ENCODE peak calls at places on chromosomes 16 and 17, in eight cellular contexts. One of them, this sample, is unnamed.

GRCh38 chr16:30335598-30336474 is 19.3 kb downstream of the CD2BP2 start:
- DNase-seq in fibroblast of pulmonary artery: peak
- DNase-seq in GM19239: no peak
- DNase-seq in activated effector memory CD4-positive, alpha-beta T cell treated with anti-CD3 and anti-CD28 coated beads, Interleukin-2, amount 50 U/mL, for 16 hours: peak
- DNase-seq in activated CD4-positive, alpha-beta T cell treated with anti-CD3 and anti-CD28 coated beads, Interleukin-2, amount 10 ng/mL, durations not matched to agents 7 days and 5 days: peak
- DNase-seq in HTR-8/SVneo: no peak
- DNase-seq in Kasumi-1: no peak
- DNase-seq in aorta: no peak
- DNase-seq in this sample: no peak

GRCh38 chr16:61879306-61879705 is 156.9 kb downstream of the CDH8 start:
- DNase-seq in fibroblast of pulmonary artery: no peak
- DNase-seq in GM19239: no peak
- DNase-seq in activated effector memory CD4-positive, alpha-beta T cell treated with anti-CD3 and anti-CD28 coated beads, Interleukin-2, amount 50 U/mL, for 16 hours: no peak
- DNase-seq in activated CD4-positive, alpha-beta T cell treated with anti-CD3 and anti-CD28 coated beads, Interleukin-2, amount 10 ng/mL, durations not matched to agents 7 days and 5 days: no peak
- DNase-seq in HTR-8/SVneo: no peak
- DNase-seq in Kasumi-1: no peak
- DNase-seq in aorta: no peak
- DNase-seq in this sample: no peak

GRCh38 chr17:21294321-21295035 is 10.0 kb downstream of the MAP2K3 start:
- DNase-seq in fibroblast of pulmonary artery: no peak
- DNase-seq in GM19239: no peak
- DNase-seq in activated effector memory CD4-positive, alpha-beta T cell treated with anti-CD3 and anti-CD28 coated beads, Interleukin-2, amount 50 U/mL, for 16 hours: no peak
- DNase-seq in activated CD4-positive, alpha-beta T cell treated with anti-CD3 and anti-CD28 coated beads, Interleukin-2, amount 10 ng/mL, durations not matched to agents 7 days and 5 days: no peak
- DNase-seq in HTR-8/SVneo: no peak
- DNase-seq in Kasumi-1: no peak
- DNase-seq in aorta: no peak
- DNase-seq in this sample: no peak

GRCh38 chr17:76446449-76447231 is 6.3 kb downstream of the UBE2O start:
- DNase-seq in fibroblast of pulmonary artery: peak
- DNase-seq in GM19239: no peak
- DNase-seq in activated effector memory CD4-positive, alpha-beta T cell treated with anti-CD3 and anti-CD28 coated beads, Interleukin-2, amount 50 U/mL, for 16 hours: no peak
- DNase-seq in activated CD4-positive, alpha-beta T cell treated with anti-CD3 and anti-CD28 coated beads, Interleukin-2, amount 10 ng/mL, durations not matched to agents 7 days and 5 days: no peak
- DNase-seq in HTR-8/SVneo: peak
- DNase-seq in Kasumi-1: no peak
- DNase-seq in aorta: no peak
- DNase-seq in this sample: no peak

GRCh38 chr17:49955157-49955556 is 13.8 kb upstream of the DLX4 start:
- DNase-seq in fibroblast of pulmonary artery: no peak
- DNase-seq in GM19239: no peak
- DNase-seq in activated effector memory CD4-positive, alpha-beta T cell treated with anti-CD3 and anti-CD28 coated beads, Interleukin-2, amount 50 U/mL, for 16 hours: no peak
- DNase-seq in activated CD4-positive, alpha-beta T cell treated with anti-CD3 and anti-CD28 coated beads, Interleukin-2, amount 10 ng/mL, durations not matched to agents 7 days and 5 days: no peak
- DNase-seq in HTR-8/SVneo: no peak
- DNase-seq in Kasumi-1: no peak
- DNase-seq in aorta: no peak
- DNase-seq in this sample: no peak

GRCh38 chr16:81821422-81822128 is 42.5 kb downstream of the PLCG2 start:
- DNase-seq in fibroblast of pulmonary artery: no peak
- DNase-seq in GM19239: no peak
- DNase-seq in activated effector memory CD4-positive, alpha-beta T cell treated with anti-CD3 and anti-CD28 coated beads, Interleukin-2, amount 50 U/mL, for 16 hours: no peak
- DNase-seq in activated CD4-positive, alpha-beta T cell treated with anti-CD3 and anti-CD28 coated beads, Interleukin-2, amount 10 ng/mL, durations not matched to agents 7 days and 5 days: no peak
- DNase-seq in HTR-8/SVneo: no peak
- DNase-seq in Kasumi-1: peak
- DNase-seq in aorta: no peak
- DNase-seq in this sample: no peak

GRCh38 chr17:36671144-36671543 is 69.8 kb downstream of the MRM1 start:
- DNase-seq in fibroblast of pulmonary artery: no peak
- DNase-seq in GM19239: no peak
- DNase-seq in activated effector memory CD4-positive, alpha-beta T cell treated with anti-CD3 and anti-CD28 coated beads, Interleukin-2, amount 50 U/mL, for 16 hours: no peak
- DNase-seq in activated CD4-positive, alpha-beta T cell treated with anti-CD3 and anti-CD28 coated beads, Interleukin-2, amount 10 ng/mL, durations not matched to agents 7 days and 5 days: peak
- DNase-seq in HTR-8/SVneo: no peak
- DNase-seq in Kasumi-1: no peak
- DNase-seq in aorta: no peak
- DNase-seq in this sample: no peak

GRCh38 chr17:74387365-74388218 is 20.3 kb downstream of the GPR142 start:
- DNase-seq in fibroblast of pulmonary artery: no peak
- DNase-seq in GM19239: no peak
- DNase-seq in activated effector memory CD4-positive, alpha-beta T cell treated with anti-CD3 and anti-CD28 coated beads, Interleukin-2, amount 50 U/mL, for 16 hours: no peak
- DNase-seq in activated CD4-positive, alpha-beta T cell treated with anti-CD3 and anti-CD28 coated beads, Interleukin-2, amount 10 ng/mL, durations not matched to agents 7 days and 5 days: no peak
- DNase-seq in HTR-8/SVneo: no peak
- DNase-seq in Kasumi-1: no peak
- DNase-seq in aorta: no peak
- DNase-seq in this sample: no peak

GRCh38 chr17:6269474-6269873 is 165.4 kb downstream of the AIPL1 start:
- DNase-seq in fibroblast of pulmonary artery: peak
- DNase-seq in GM19239: peak
- DNase-seq in activated effector memory CD4-positive, alpha-beta T cell treated with anti-CD3 and anti-CD28 coated beads, Interleukin-2, amount 50 U/mL, for 16 hours: no peak
- DNase-seq in activated CD4-positive, alpha-beta T cell treated with anti-CD3 and anti-CD28 coated beads, Interleukin-2, amount 10 ng/mL, durations not matched to agents 7 days and 5 days: peak
- DNase-seq in HTR-8/SVneo: peak
- DNase-seq in Kasumi-1: no peak
- DNase-seq in aorta: no peak
- DNase-seq in this sample: peak

GRCh38 chr17:77404812-77405581 is 264.2 kb downstream of the SEC14L1 start:
- DNase-seq in fibroblast of pulmonary artery: peak
- DNase-seq in GM19239: peak
- DNase-seq in activated effector memory CD4-positive, alpha-beta T cell treated with anti-CD3 and anti-CD28 coated beads, Interleukin-2, amount 50 U/mL, for 16 hours: peak
- DNase-seq in activated CD4-positive, alpha-beta T cell treated with anti-CD3 and anti-CD28 coated beads, Interleukin-2, amount 10 ng/mL, durations not matched to agents 7 days and 5 days: peak
- DNase-seq in HTR-8/SVneo: peak
- DNase-seq in Kasumi-1: peak
- DNase-seq in aorta: peak
- DNase-seq in this sample: peak

GRCh38 chr16:13997933-13998332 is 73.2 kb upstream of the MRTFB start:
- DNase-seq in fibroblast of pulmonary artery: no peak
- DNase-seq in GM19239: peak
- DNase-seq in activated effector memory CD4-positive, alpha-beta T cell treated with anti-CD3 and anti-CD28 coated beads, Interleukin-2, amount 50 U/mL, for 16 hours: no peak
- DNase-seq in activated CD4-positive, alpha-beta T cell treated with anti-CD3 and anti-CD28 coated beads, Interleukin-2, amount 10 ng/mL, durations not matched to agents 7 days and 5 days: peak
- DNase-seq in HTR-8/SVneo: no peak
- DNase-seq in Kasumi-1: no peak
- DNase-seq in aorta: no peak
- DNase-seq in this sample: peak

GRCh38 chr17:6388416-6388815 is 46.5 kb downstream of the AIPL1 start:
- DNase-seq in fibroblast of pulmonary artery: no peak
- DNase-seq in GM19239: no peak
- DNase-seq in activated effector memory CD4-positive, alpha-beta T cell treated with anti-CD3 and anti-CD28 coated beads, Interleukin-2, amount 50 U/mL, for 16 hours: no peak
- DNase-seq in activated CD4-positive, alpha-beta T cell treated with anti-CD3 and anti-CD28 coated beads, Interleukin-2, amount 10 ng/mL, durations not matched to agents 7 days and 5 days: no peak
- DNase-seq in HTR-8/SVneo: no peak
- DNase-seq in Kasumi-1: no peak
- DNase-seq in aorta: no peak
- DNase-seq in this sample: no peak

GRCh38 chr16:49918257-49918656 is 62.3 kb upstream of the ZNF423 start:
- DNase-seq in fibroblast of pulmonary artery: no peak
- DNase-seq in GM19239: no peak
- DNase-seq in activated effector memory CD4-positive, alpha-beta T cell treated with anti-CD3 and anti-CD28 coated beads, Interleukin-2, amount 50 U/mL, for 16 hours: no peak
- DNase-seq in activated CD4-positive, alpha-beta T cell treated with anti-CD3 and anti-CD28 coated beads, Interleukin-2, amount 10 ng/mL, durations not matched to agents 7 days and 5 days: no peak
- DNase-seq in HTR-8/SVneo: no peak
- DNase-seq in Kasumi-1: no peak
- DNase-seq in aorta: no peak
- DNase-seq in this sample: no peak

GRCh38 chr17:19398301-19399181 is 11.6 kb upstream of the MFAP4 start:
- DNase-seq in fibroblast of pulmonary artery: peak
- DNase-seq in GM19239: no peak
- DNase-seq in activated effector memory CD4-positive, alpha-beta T cell treated with anti-CD3 and anti-CD28 coated beads, Interleukin-2, amount 50 U/mL, for 16 hours: peak
- DNase-seq in activated CD4-positive, alpha-beta T cell treated with anti-CD3 and anti-CD28 coated beads, Interleukin-2, amount 10 ng/mL, durations not matched to agents 7 days and 5 days: no peak
- DNase-seq in HTR-8/SVneo: peak
- DNase-seq in Kasumi-1: peak
- DNase-seq in aorta: peak
- DNase-seq in this sample: peak

GRCh38 chr17:28812980-28813377 is 29.6 kb downstream of the FAM222B start:
- DNase-seq in fibroblast of pulmonary artery: peak
- DNase-seq in GM19239: no peak
- DNase-seq in activated effector memory CD4-positive, alpha-beta T cell treated with anti-CD3 and anti-CD28 coated beads, Interleukin-2, amount 50 U/mL, for 16 hours: no peak
- DNase-seq in activated CD4-positive, alpha-beta T cell treated with anti-CD3 and anti-CD28 coated beads, Interleukin-2, amount 10 ng/mL, durations not matched to agents 7 days and 5 days: no peak
- DNase-seq in HTR-8/SVneo: no peak
- DNase-seq in Kasumi-1: no peak
- DNase-seq in aorta: no peak
- DNase-seq in this sample: peak

GRCh38 chr16:11131706-11132105 is 124.3 kb downstream of the SOCS1 start:
- DNase-seq in fibroblast of pulmonary artery: no peak
- DNase-seq in GM19239: no peak
- DNase-seq in activated effector memory CD4-positive, alpha-beta T cell treated with anti-CD3 and anti-CD28 coated beads, Interleukin-2, amount 50 U/mL, for 16 hours: no peak
- DNase-seq in activated CD4-positive, alpha-beta T cell treated with anti-CD3 and anti-CD28 coated beads, Interleukin-2, amount 10 ng/mL, durations not matched to agents 7 days and 5 days: no peak
- DNase-seq in HTR-8/SVneo: no peak
- DNase-seq in Kasumi-1: no peak
- DNase-seq in aorta: no peak
- DNase-seq in this sample: no peak

GRCh38 chr16:78237346-78237745 is 137.9 kb downstream of the WWOX start:
- DNase-seq in fibroblast of pulmonary artery: no peak
- DNase-seq in GM19239: no peak
- DNase-seq in activated effector memory CD4-positive, alpha-beta T cell treated with anti-CD3 and anti-CD28 coated beads, Interleukin-2, amount 50 U/mL, for 16 hours: no peak
- DNase-seq in activated CD4-positive, alpha-beta T cell treated with anti-CD3 and anti-CD28 coated beads, Interleukin-2, amount 10 ng/mL, durations not matched to agents 7 days and 5 days: no peak
- DNase-seq in HTR-8/SVneo: no peak
- DNase-seq in Kasumi-1: no peak
- DNase-seq in aorta: no peak
- DNase-seq in this sample: no peak

GRCh38 chr17:30433514-30433913 is 43.7 kb upstream of the GOSR1 start:
- DNase-seq in fibroblast of pulmonary artery: peak
- DNase-seq in GM19239: no peak
- DNase-seq in activated effector memory CD4-positive, alpha-beta T cell treated with anti-CD3 and anti-CD28 coated beads, Interleukin-2, amount 50 U/mL, for 16 hours: no peak
- DNase-seq in activated CD4-positive, alpha-beta T cell treated with anti-CD3 and anti-CD28 coated beads, Interleukin-2, amount 10 ng/mL, durations not matched to agents 7 days and 5 days: no peak
- DNase-seq in HTR-8/SVneo: peak
- DNase-seq in Kasumi-1: peak
- DNase-seq in aorta: no peak
- DNase-seq in this sample: peak

This sample was measured in dermis microvascular lymphatic vessel endothelial cell.